ENCODE peak calls at places on chromosomes 5 and 9, in eight cellular contexts. L is activated CD4-positive, alpha-beta T cell treated with anti-CD3 and anti-CD28 coated beads for 4 hours; P is neural crest cell; G is globus pallidus; D is neuronal stem cell; U is esophagus squamous epithelium; K is SHP77; C is BE2C. Q is an unnamed sample.

GRCh38 chr5:111635946-111636315 is 121.1 kb downstream of the NREP start:
- DNase-seq in G (no peak), C (no peak), L (no peak), P (no peak), K (no peak), U (no peak), D (no peak), Q (no peak)

GRCh38 chr5:73323466-73323865 is 125.1 kb downstream of the FOXD1 start:
- DNase-seq in K (no peak), P (no peak), D (no peak), L (no peak), U (no peak), G (no peak), C (no peak), Q (no peak)

GRCh38 chr5:134046801-134047707 is 42.3 kb upstream of the VDAC1 start:
- DNase-seq in L (no peak), P (no peak), C (no peak), G (no peak), K (no peak), D (no peak), U (no peak), Q (no peak)

GRCh38 chr5:65203746-65204145 is 278.0 kb downstream of the ADAMTS6 start:
- DNase-seq in L (no peak), C (no peak), P (no peak), D (no peak), K (no peak), U (no peak), G (no peak), Q (no peak)

GRCh38 chr5:83374547-83374946 is 97.0 kb upstream of the VCAN start:
- DNase-seq in L (no peak), P (no peak), D (no peak), G (no peak), C (no peak), U (no peak), K (no peak), Q (no peak)

GRCh38 chr9:123812984-123813383 is 116.9 kb downstream of the DENND1A start:
- DNase-seq in C (no peak), D (no peak), U (no peak), P (no peak), L (no peak), G (no peak), K (no peak), Q (no peak)

GRCh38 chr5:167936944-167937627 is 354.4 kb upstream of the WWC1 start:
- DNase-seq in K (no peak), U (no peak), C (no peak), L (no peak), D (no peak), P (no peak), G (no peak), Q (no peak)

GRCh38 chr9:133928248-133928764 is 63.8 kb downstream of the VAV2 start:
- DNase-seq in D (no peak), G (peak; percentile 18), P (no peak), L (no peak), C (peak; percentile 43), U (no peak), K (no peak), Q (no peak)

GRCh38 chr5:68845121-68845520 is 248.7 kb upstream of the SLC30A5 start:
- DNase-seq in U (no peak), K (no peak), L (no peak), D (no peak), P (no peak), G (no peak), C (no peak), Q (no peak)

GRCh38 chr5:56501949-56502557 is 268.9 kb upstream of the ANKRD55 start:
- DNase-seq in K (no peak), L (peak; percentile 19), U (no peak), G (no peak), D (no peak), C (no peak), P (no peak), Q (no peak)

GRCh38 chr9:128382261-128382660 is 11.1 kb downstream of the URM1 start:
- DNase-seq in P (no peak), K (no peak), G (peak; percentile 75), D (no peak), L (no peak), U (no peak), C (peak; percentile 61), Q (no peak)

GRCh38 chr5:61339764-61340163 is 7.7 kb downstream of the ZSWIM6 start:
- DNase-seq in G (no peak), C (no peak), D (no peak), U (no peak), L (no peak), K (no peak), P (no peak), Q (no peak)

GRCh38 chr5:169091396-169091980 is 209.5 kb downstream of the SLIT3 start:
- DNase-seq in U (no peak), D (no peak), P (no peak), G (no peak), L (no peak), K (no peak), C (no peak), Q (peak; percentile 78)

GRCh38 chr9:82080265-82080664 is 91.7 kb downstream of the SPATA31D1 start:
- DNase-seq in D (no peak), K (no peak), L (no peak), P (no peak), C (no peak), U (no peak), G (no peak), Q (no peak)

GRCh38 chr5:169876376-169876775 is 103.9 kb downstream of the INSYN2B start:
- DNase-seq in P (no peak), C (no peak), G (no peak), U (no peak), D (no peak), L (no peak), K (no peak), Q (no peak)

Q was measured in cerebellum.